ENCODE peak calls at places on chromosome 3, in four cellular contexts. Z is heart left ventricle, A is astrocyte of the spinal cord, C is neuronal stem cell. P is an unnamed sample.

GRCh38 chr3:52084954-52085730 is 28.8 kb upstream of the DUSP7 start:
- DNase-seq in Z (no peak), A (no peak), C (no peak), P (no peak)

GRCh38 chr3:194081826-194082225 is 54.1 kb upstream of the HES1 start:
- DNase-seq in Z (no peak), A (no peak), C (no peak), P (no peak)

GRCh38 chr3:142148871-142149860 is at the start of gene TFDP2:
- DNase-seq in Z (peak), A (peak), C (peak), P (peak)

GRCh38 chr3:195752538-195753331 is 32.0 kb downstream of the MUC20 start:
- DNase-seq in Z (no peak), A (no peak), C (no peak), P (no peak)

GRCh38 chr3:117887896-117888295 is 1146.8 kb downstream of the IGSF11 start:
- DNase-seq in Z (no peak), A (no peak), C (no peak), P (no peak)

GRCh38 chr3:177196473-177197040 is 725 bp downstream of the TBL1XR1 start:
- DNase-seq in Z (no peak), A (peak), C (peak), P (peak)

GRCh38 chr3:192570757-192571156 is 156.6 kb downstream of the FGF12 start:
- DNase-seq in Z (peak), A (peak), C (no peak), P (no peak)

GRCh38 chr3:187714404-187714979 is 12.1 kb upstream of the RTP2 start:
- DNase-seq in Z (peak), A (peak), C (peak), P (peak)

GRCh38 chr3:107588217-107588616 is 65.5 kb downstream of the BBX start:
- DNase-seq in Z (no peak), A (no peak), C (no peak), P (no peak)

GRCh38 chr3:156675744-156676466 is 1.5 kb downstream of the TIPARP start:
- DNase-seq in Z (peak), A (peak), C (no peak), P (peak)

GRCh38 chr3:53045107-53045783 is 628 bp downstream of the SFMBT1 start:
- DNase-seq in Z (peak), A (peak), C (peak), P (peak)

GRCh38 chr3:142588708-142589107 is 7.5 kb upstream of the PLS1 start:
- DNase-seq in Z (no peak), A (no peak), C (no peak), P (no peak)

GRCh38 chr3:54134713-54135112 is 12.4 kb downstream of the CACNA2D3 start:
- DNase-seq in Z (no peak), A (no peak), C (no peak), P (no peak)

GRCh38 chr3:52277071-52277964 is 1.1 kb downstream of the WDR82 start:
- DNase-seq in Z (peak), A (peak), C (no peak), P (peak)

GRCh38 chr3:8656240-8656639 is 11.6 kb upstream of the SSUH2 start:
- DNase-seq in Z (no peak), A (no peak), C (no peak), P (no peak)

GRCh38 chr3:7874116-7874515 is 627.5 kb upstream of the LMCD1 start:
- DNase-seq in Z (no peak), A (peak), C (no peak), P (no peak)

GRCh38 chr3:193030276-193030675 is 112.6 kb upstream of the MB21D2 start:
- DNase-seq in Z (no peak), A (peak), C (no peak), P (no peak)

GRCh38 chr3:134803051-134803505 is 8.0 kb downstream of the EPHB1 start:
- DNase-seq in Z (no peak), A (no peak), C (no peak), P (no peak)

GRCh38 chr3:58591496-58592133 is 14.4 kb upstream of the FAM107A start:
- DNase-seq in Z (no peak), A (no peak), C (no peak), P (no peak)

GRCh38 chr3:78497025-78497424 is 1270.8 kb downstream of the ROBO1 start:
- DNase-seq in Z (no peak), A (no peak), C (no peak), P (no peak)

GRCh38 chr3:196232154-196232881 is 16.0 kb downstream of the SLC51A start:
- DNase-seq in Z (no peak), A (no peak), C (no peak), P (no peak)

GRCh38 chr3:32374788-32375595 is 16.7 kb upstream of the CMTM7 start:
- DNase-seq in Z (peak), A (peak), C (peak), P (peak)

P was measured in HAP-1.